ENCODE peak calls at places on chromosomes 16 and 17, in seven cellular contexts. Z, H, G, B, P, J and M are unnamed samples.

GRCh38 chr17:49915260-49915659 is 53.7 kb upstream of the DLX4 start:
- DNase-seq in Z (no peak), H (no peak), G (no peak), B (no peak), P (no peak), J (no peak), M (no peak)

GRCh38 chr16:11257131-11257938 is 1.3 kb upstream of the SOCS1 start:
- DNase-seq in Z (peak), H (peak), G (peak), B (peak), P (peak), J (peak), M (peak)

GRCh38 chr16:57392694-57393093 is 11.9 kb upstream of the CCL17 start:
- DNase-seq in Z (no peak), H (no peak), G (no peak), B (no peak), P (no peak), J (no peak), M (no peak)

GRCh38 chr16:17845031-17845430 is 374.3 kb upstream of the XYLT1 start:
- DNase-seq in Z (peak), H (no peak), G (no peak), B (no peak), P (no peak), J (no peak), M (no peak)

GRCh38 chr16:85675528-85675927 is 13.2 kb downstream of the GINS2 start:
- DNase-seq in Z (no peak), H (no peak), G (no peak), B (no peak), P (peak), J (peak), M (peak)

GRCh38 chr17:1785925-1786324 is 24.1 kb downstream of the SERPINF1 start:
- DNase-seq in Z (peak), H (peak), G (no peak), B (no peak), P (no peak), J (no peak), M (peak)

GRCh38 chr17:82015311-82015971 is 7.2 kb downstream of the CENPX start:
- DNase-seq in Z (no peak), H (no peak), G (no peak), B (no peak), P (no peak), J (no peak), M (no peak)

GRCh38 chr17:78239489-78239931 is 8.1 kb downstream of the TMEM235 start:
- DNase-seq in Z (no peak), H (no peak), G (no peak), B (no peak), P (no peak), J (no peak), M (no peak)

GRCh38 chr17:1259910-1260389 is 10.3 kb upstream of the BHLHA9 start:
- DNase-seq in Z (no peak), H (no peak), G (no peak), B (no peak), P (no peak), J (peak), M (no peak)

GRCh38 chr17:28042721-28043291 is 329 bp downstream of the NLK start:
- DNase-seq in Z (no peak), H (no peak), G (no peak), B (no peak), P (no peak), J (no peak), M (no peak)